ENCODE peak calls at places on chromosome 11, in six cellular contexts. O is CD8-positive, alpha-beta T cell; Z is body of pancreas; I is choroid plexus epithelial cell; K is AG09309; P is cardiac muscle cell. U is an unnamed sample.

GRCh38 chr11:70675697-70676374 is 277.5 kb downstream of the CTTN start:
- DNase-seq in O (no peak), Z (no peak), I (no peak), K (no peak), P (no peak), U (no peak)

GRCh38 chr11:80146231-80146630 is 705.4 kb upstream of the TENM4 start:
- DNase-seq in O (no peak), Z (no peak), I (no peak), K (no peak), P (no peak), U (no peak)

GRCh38 chr11:110095554-110095953 is 2.4 kb downstream of the ZC3H12C start:
- DNase-seq in O (no peak), Z (no peak), I (peak; percentile 49), K (no peak), P (no peak), U (no peak)

GRCh38 chr11:45484326-45484725 is 181.1 kb downstream of the CHST1 start:
- DNase-seq in O (no peak), Z (no peak), I (no peak), K (no peak), P (no peak), U (no peak)

GRCh38 chr11:27353593-27354358 is 9.2 kb downstream of the CCDC34 start:
- DNase-seq in O (no peak), Z (no peak), I (peak; percentile 73), K (no peak), P (no peak), U (no peak)

GRCh38 chr11:86773009-86773408 is 27.3 kb upstream of the PRSS23 start:
- DNase-seq in O (no peak), Z (no peak), I (no peak), K (no peak), P (no peak), U (no peak)

GRCh38 chr11:38547464-38547863 is 1949.4 kb upstream of the RAG2 start:
- DNase-seq in O (no peak), Z (no peak), I (no peak), K (no peak), P (no peak), U (no peak)

GRCh38 chr11:271316-271715 is 6.9 kb upstream of the NLRP6 start:
- DNase-seq in O (no peak), Z (no peak), I (no peak), K (no peak), P (no peak), U (no peak)

GRCh38 chr11:67490727-67491065 is 7.9 kb downstream of the AIP start:
- DNase-seq in O (no peak), Z (no peak), I (no peak), K (no peak), P (no peak), U (no peak)

GRCh38 chr11:109012996-109013395 is 348.1 kb downstream of the DDX10 start:
- DNase-seq in O (no peak), Z (no peak), I (no peak), K (no peak), P (no peak), U (no peak)
- TF ChIP-seq CTCF in O (no peak), Z (no peak), I (no peak), K (no peak), P (no peak), U (no peak)

GRCh38 chr11:34174411-34175041 is 69.1 kb downstream of the NAT10 start:
- DNase-seq in O (peak; percentile 70), Z (peak; percentile 84), I (peak; percentile 74), K (no peak), P (peak; percentile 91), U (peak; percentile 88)
- TF ChIP-seq CTCF in O (peak; percentile 79), Z (peak; percentile 98), I (peak; percentile 89), K (peak; percentile 99), P (peak; percentile 93), U (peak; percentile 93)

GRCh38 chr11:32333335-32333991 is 101.9 kb downstream of the WT1 start:
- DNase-seq in O (peak; percentile 18), Z (peak; percentile 75), I (peak; percentile 71), K (no peak), P (peak; percentile 38), U (peak; percentile 62)
- TF ChIP-seq CTCF in O (no peak), Z (peak; percentile 53), I (peak; percentile 70), K (peak; percentile 46), P (peak; percentile 62), U (peak; percentile 55)

GRCh38 chr11:61429346-61429690 is 457 bp downstream of the CPSF7 start:
- DNase-seq in O (peak; percentile 52), Z (peak; percentile 43), I (peak; percentile 50), K (no peak), P (peak; percentile 95), U (peak; percentile 73)
- TF ChIP-seq CTCF in O (no peak), Z (no peak), I (no peak), K (no peak), P (peak; percentile 11), U (peak; percentile 52)

DNA sequence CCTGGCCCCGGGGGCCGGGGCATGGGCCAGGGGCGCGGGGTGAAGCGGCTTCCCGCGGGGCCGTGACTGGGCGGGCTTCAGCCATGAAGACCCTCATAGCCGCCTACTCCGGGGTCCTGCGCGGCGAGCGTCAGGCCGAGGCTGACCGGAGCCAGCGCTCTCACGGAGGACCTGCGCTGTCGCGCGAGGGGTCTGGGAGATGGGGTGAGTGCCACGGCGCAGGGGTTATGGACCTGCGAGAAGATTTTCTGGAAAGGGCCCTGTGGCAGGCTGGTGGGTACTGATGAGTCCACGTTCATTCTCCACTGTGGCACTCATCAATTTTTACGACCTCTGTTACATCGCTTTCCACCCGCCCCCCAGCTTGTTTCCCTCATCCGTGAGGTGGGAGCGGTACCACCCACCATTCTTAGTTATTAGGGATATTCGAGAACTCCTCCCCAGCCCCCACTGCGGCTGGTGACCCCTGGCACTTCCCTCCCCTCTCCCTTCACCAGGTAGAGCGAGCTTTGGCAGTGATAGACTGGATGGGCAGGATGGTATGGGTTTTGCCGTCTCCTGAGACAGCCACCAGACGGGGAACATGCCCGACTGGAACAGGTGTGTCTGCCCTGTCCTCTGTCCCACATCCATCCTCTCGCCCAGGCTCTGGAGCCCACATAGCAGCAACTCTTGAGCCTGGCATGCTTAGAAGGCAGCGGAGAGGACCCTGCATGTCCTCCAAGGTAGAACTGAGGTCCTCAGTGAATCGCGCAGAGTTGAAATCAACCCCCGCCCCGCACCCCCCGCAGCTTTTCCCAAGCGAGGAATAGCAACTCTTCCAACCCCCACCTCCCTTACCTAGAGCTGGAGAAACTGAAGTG is 562 bp downstream of the DGAT2 start:
- DNase-seq in O (no peak), Z (no peak), I (no peak), K (no peak), P (no peak), U (no peak)
- TF ChIP-seq CTCF in O (no peak), Z (no peak), I (no peak), K (no peak), P (no peak), U (no peak)

GRCh38 chr11:132450631-132451030 is 1080.2 kb downstream of the NTM start:
- DNase-seq in O (no peak), Z (no peak), I (no peak), K (no peak), P (no peak), U (no peak)

GRCh38 chr11:132448334-132448995 is 1078.0 kb downstream of the NTM start:
- DNase-seq in O (no peak), Z (no peak), I (peak; percentile 44), K (no peak), P (no peak), U (no peak)

GRCh38 chr11:132451942-132452601 is 1080.2 kb downstream of the OPCML start:
- DNase-seq in O (no peak), Z (no peak), I (no peak), K (no peak), P (no peak), U (no peak)

GRCh38 chr11:132453411-132453810 is 1078.9 kb downstream of the OPCML start:
- DNase-seq in O (no peak), Z (no peak), I (no peak), K (no peak), P (no peak), U (no peak)

GRCh38 chr11:132452616-132453015 is 1079.7 kb downstream of the OPCML start:
- DNase-seq in O (no peak), Z (no peak), I (no peak), K (no peak), P (no peak), U (no peak)
- TF ChIP-seq CTCF in O (no peak), Z (no peak), I (no peak), K (no peak), P (no peak), U (no peak)